ENCODE peak calls at places on chromosomes 2 and 18, in nine cellular contexts. One of them, this sample, is unnamed.

GRCh38 chr2:10242451-10242850 is 60.3 kb upstream of the HPCAL1 start:
- DNase-seq in psoas muscle: no peak
- DNase-seq in Jurkat, Clone E6-1: no peak
- DNase-seq in heart left ventricle: no peak
- DNase-seq in astrocyte of the cerebellum: no peak
- DNase-seq in small intestine: no peak
- DNase-seq in AG04450: no peak
- DNase-seq in IMR-90: no peak
- DNase-seq in HepG2: no peak
- DNase-seq in this sample: no peak

GRCh38 chr18:35688757-35689156 is 107.2 kb downstream of the GALNT1 start:
- DNase-seq in psoas muscle: no peak
- DNase-seq in Jurkat, Clone E6-1: no peak
- DNase-seq in heart left ventricle: no peak
- DNase-seq in astrocyte of the cerebellum: no peak
- DNase-seq in small intestine: no peak
- DNase-seq in AG04450: no peak
- DNase-seq in IMR-90: no peak
- DNase-seq in HepG2: no peak
- DNase-seq in this sample: no peak

GRCh38 chr2:154720642-154721041 is 22.1 kb downstream of the KCNJ3 start:
- DNase-seq in psoas muscle: no peak
- DNase-seq in Jurkat, Clone E6-1: no peak
- DNase-seq in heart left ventricle: no peak
- DNase-seq in astrocyte of the cerebellum: peak
- DNase-seq in small intestine: no peak
- DNase-seq in AG04450: no peak
- DNase-seq in IMR-90: no peak
- DNase-seq in HepG2: no peak
- DNase-seq in this sample: no peak

GRCh38 chr2:168355110-168355509 is 101.0 kb upstream of the CERS6 start:
- DNase-seq in psoas muscle: no peak
- DNase-seq in Jurkat, Clone E6-1: peak
- DNase-seq in heart left ventricle: no peak
- DNase-seq in astrocyte of the cerebellum: no peak
- DNase-seq in small intestine: no peak
- DNase-seq in AG04450: no peak
- DNase-seq in IMR-90: no peak
- DNase-seq in HepG2: no peak
- DNase-seq in this sample: no peak

GRCh38 chr2:184314829-184315228 is 283.5 kb upstream of the ZNF804A start:
- DNase-seq in psoas muscle: no peak
- DNase-seq in Jurkat, Clone E6-1: no peak
- DNase-seq in heart left ventricle: no peak
- DNase-seq in astrocyte of the cerebellum: no peak
- DNase-seq in small intestine: no peak
- DNase-seq in AG04450: no peak
- DNase-seq in IMR-90: no peak
- DNase-seq in HepG2: no peak
- DNase-seq in this sample: no peak

GRCh38 chr2:218889937-218890336 is 9.3 kb downstream of the WNT10A start:
- DNase-seq in psoas muscle: no peak
- DNase-seq in Jurkat, Clone E6-1: no peak
- DNase-seq in heart left ventricle: no peak
- DNase-seq in astrocyte of the cerebellum: no peak
- DNase-seq in small intestine: no peak
- DNase-seq in AG04450: no peak
- DNase-seq in IMR-90: no peak
- DNase-seq in HepG2: no peak
- DNase-seq in this sample: no peak

GRCh38 chr2:9778012-9778411 is 65.3 kb upstream of the TAF1B start:
- DNase-seq in psoas muscle: no peak
- DNase-seq in Jurkat, Clone E6-1: no peak
- DNase-seq in heart left ventricle: no peak
- DNase-seq in astrocyte of the cerebellum: no peak
- DNase-seq in small intestine: peak
- DNase-seq in AG04450: no peak
- DNase-seq in IMR-90: no peak
- DNase-seq in HepG2: no peak
- DNase-seq in this sample: no peak

GRCh38 chr2:173010233-173010632 is 65.4 kb upstream of the MAP3K20 start:
- DNase-seq in psoas muscle: no peak
- DNase-seq in Jurkat, Clone E6-1: no peak
- DNase-seq in heart left ventricle: no peak
- DNase-seq in astrocyte of the cerebellum: no peak
- DNase-seq in small intestine: no peak
- DNase-seq in AG04450: no peak
- DNase-seq in IMR-90: no peak
- DNase-seq in HepG2: no peak
- DNase-seq in this sample: no peak

GRCh38 chr18:79399275-79400081 is 3.7 kb downstream of the NFATC1 start:
- DNase-seq in psoas muscle: no peak
- DNase-seq in Jurkat, Clone E6-1: no peak
- DNase-seq in heart left ventricle: no peak
- DNase-seq in astrocyte of the cerebellum: no peak
- DNase-seq in small intestine: no peak
- DNase-seq in AG04450: no peak
- DNase-seq in IMR-90: no peak
- DNase-seq in HepG2: no peak
- DNase-seq in this sample: no peak

GRCh38 chr2:9474361-9475117 is at the start of gene IAH1:
- DNase-seq in psoas muscle: peak
- DNase-seq in Jurkat, Clone E6-1: no peak
- DNase-seq in heart left ventricle: peak
- DNase-seq in astrocyte of the cerebellum: no peak
- DNase-seq in small intestine: peak
- DNase-seq in AG04450: no peak
- DNase-seq in IMR-90: no peak
- DNase-seq in HepG2: no peak
- DNase-seq in this sample: peak

GRCh38 chr2:19617251-19617650 is 258.8 kb upstream of the OSR1 start:
- DNase-seq in psoas muscle: no peak
- DNase-seq in Jurkat, Clone E6-1: no peak
- DNase-seq in heart left ventricle: no peak
- DNase-seq in astrocyte of the cerebellum: no peak
- DNase-seq in small intestine: no peak
- DNase-seq in AG04450: no peak
- DNase-seq in IMR-90: no peak
- DNase-seq in HepG2: no peak
- DNase-seq in this sample: no peak

GRCh38 chr2:239596298-239596697 is 195.5 kb upstream of the HDAC4 start:
- DNase-seq in psoas muscle: no peak
- DNase-seq in Jurkat, Clone E6-1: no peak
- DNase-seq in heart left ventricle: no peak
- DNase-seq in astrocyte of the cerebellum: no peak
- DNase-seq in small intestine: no peak
- DNase-seq in AG04450: no peak
- DNase-seq in IMR-90: no peak
- DNase-seq in HepG2: no peak
- DNase-seq in this sample: no peak

GRCh38 chr18:60064271-60064670 is 164.5 kb downstream of the PMAIP1 start:
- DNase-seq in psoas muscle: no peak
- DNase-seq in Jurkat, Clone E6-1: no peak
- DNase-seq in heart left ventricle: no peak
- DNase-seq in astrocyte of the cerebellum: no peak
- DNase-seq in small intestine: no peak
- DNase-seq in AG04450: no peak
- DNase-seq in IMR-90: peak
- DNase-seq in HepG2: no peak
- DNase-seq in this sample: no peak

GRCh38 chr18:21364471-21364870 is 122.4 kb downstream of the GREB1L start:
- DNase-seq in psoas muscle: no peak
- DNase-seq in Jurkat, Clone E6-1: no peak
- DNase-seq in heart left ventricle: no peak
- DNase-seq in astrocyte of the cerebellum: no peak
- DNase-seq in small intestine: no peak
- DNase-seq in AG04450: no peak
- DNase-seq in IMR-90: no peak
- DNase-seq in HepG2: no peak
- DNase-seq in this sample: no peak

DNA sequence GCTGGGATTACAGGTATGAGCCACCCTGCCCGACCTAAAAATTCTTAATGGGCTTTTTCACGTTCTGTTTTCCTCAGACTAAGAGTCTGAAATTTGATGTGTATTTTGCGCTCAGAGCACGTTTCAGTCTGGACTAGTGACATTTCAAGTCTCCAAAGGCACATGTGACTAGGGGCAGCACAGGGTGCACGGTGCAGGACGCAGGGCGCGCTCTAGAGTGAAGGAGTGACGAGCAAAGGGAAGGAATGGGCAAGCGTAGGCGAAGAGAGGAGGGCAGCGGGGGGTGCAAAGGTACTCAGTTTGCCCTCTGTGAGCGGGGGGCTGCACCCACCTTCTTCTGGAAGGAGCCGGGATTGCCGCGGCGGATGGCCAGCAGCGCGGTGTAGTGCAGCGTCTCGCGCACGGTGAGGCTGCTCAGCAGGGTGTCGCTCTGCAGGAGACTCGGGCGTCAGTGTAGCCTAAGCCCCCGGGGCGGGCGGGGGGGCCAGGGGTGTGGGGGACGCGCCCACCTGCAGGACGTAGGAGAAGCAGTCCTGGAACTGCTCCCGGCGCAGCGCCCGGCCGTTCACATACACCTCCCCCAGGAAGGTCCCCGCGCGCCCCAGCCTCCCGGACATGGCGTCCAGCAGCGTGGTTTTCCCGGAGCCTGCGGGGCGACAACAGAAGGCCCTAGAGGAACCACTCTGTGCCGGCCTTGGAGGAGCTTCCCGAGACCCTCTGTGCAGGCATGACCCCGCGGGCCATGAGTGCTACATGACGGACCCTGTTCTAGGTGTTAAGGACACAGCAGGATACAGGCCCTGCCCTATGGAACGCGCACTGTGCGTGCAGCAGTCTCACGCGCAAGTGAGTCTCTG is 7.0 kb downstream of the ABCG5 start:
- DNase-seq in psoas muscle: no peak
- DNase-seq in Jurkat, Clone E6-1: no peak
- DNase-seq in heart left ventricle: no peak
- DNase-seq in astrocyte of the cerebellum: no peak
- DNase-seq in small intestine: peak
- DNase-seq in AG04450: no peak
- DNase-seq in IMR-90: no peak
- DNase-seq in HepG2: no peak
- DNase-seq in this sample: no peak
- H3K4me3 ChIP-seq in psoas muscle: peak
- H3K4me3 ChIP-seq in Jurkat, Clone E6-1: no peak
- H3K4me3 ChIP-seq in heart left ventricle: peak
- H3K4me3 ChIP-seq in astrocyte of the cerebellum: peak
- H3K4me3 ChIP-seq in small intestine: peak
- H3K4me3 ChIP-seq in AG04450: peak
- H3K4me3 ChIP-seq in IMR-90: no peak
- H3K4me3 ChIP-seq in HepG2: no peak
- H3K4me3 ChIP-seq in this sample: no peak

DNA sequence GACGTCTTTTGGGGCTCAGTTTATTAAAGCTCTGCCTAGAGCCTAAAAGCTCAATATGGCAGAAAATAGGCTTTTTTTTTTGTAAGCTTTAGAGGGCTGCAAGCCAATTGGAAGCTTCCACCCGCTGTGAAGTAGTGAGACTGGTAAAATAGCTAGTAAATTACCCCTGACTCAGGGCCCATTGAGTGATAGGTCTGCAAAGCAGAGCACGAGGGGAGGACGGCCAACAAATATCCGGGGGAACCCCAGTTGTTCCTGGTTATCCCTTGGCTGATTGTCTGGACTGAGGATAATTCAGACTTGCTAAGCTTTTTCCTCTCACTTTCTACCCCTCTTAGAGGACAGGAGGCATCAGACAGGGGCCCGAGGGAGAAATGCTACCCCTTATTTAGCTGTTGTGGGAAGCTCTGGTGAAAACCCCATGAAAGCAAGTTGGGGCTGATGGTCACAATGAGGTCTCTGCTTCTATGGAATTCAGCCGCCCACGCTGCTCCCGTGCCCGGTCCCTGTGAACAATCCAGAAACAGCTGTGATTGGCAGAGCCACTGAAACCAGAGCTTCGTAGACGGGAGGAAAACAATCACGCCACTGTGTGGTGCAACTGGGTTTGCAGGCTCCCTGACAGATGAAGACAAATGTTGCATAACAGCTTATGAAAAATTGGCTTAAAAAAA is 141.9 kb upstream of the LGALSL start:
- DNase-seq in psoas muscle: peak
- DNase-seq in Jurkat, Clone E6-1: no peak
- DNase-seq in heart left ventricle: peak
- DNase-seq in astrocyte of the cerebellum: peak
- DNase-seq in small intestine: peak
- DNase-seq in AG04450: peak
- DNase-seq in IMR-90: peak
- DNase-seq in HepG2: peak
- DNase-seq in this sample: peak
- H3K4me3 ChIP-seq in psoas muscle: peak
- H3K4me3 ChIP-seq in Jurkat, Clone E6-1: no peak
- H3K4me3 ChIP-seq in heart left ventricle: peak
- H3K4me3 ChIP-seq in astrocyte of the cerebellum: peak
- H3K4me3 ChIP-seq in small intestine: no peak
- H3K4me3 ChIP-seq in AG04450: no peak
- H3K4me3 ChIP-seq in IMR-90: no peak
- H3K4me3 ChIP-seq in HepG2: no peak
- H3K4me3 ChIP-seq in this sample: peak

GRCh38 chr2:240970104-240970503 is 28.3 kb upstream of the SNED1 start:
- DNase-seq in psoas muscle: no peak
- DNase-seq in Jurkat, Clone E6-1: no peak
- DNase-seq in heart left ventricle: no peak
- DNase-seq in astrocyte of the cerebellum: no peak
- DNase-seq in small intestine: no peak
- DNase-seq in AG04450: no peak
- DNase-seq in IMR-90: no peak
- DNase-seq in HepG2: no peak
- DNase-seq in this sample: no peak
- H3K4me3 ChIP-seq in psoas muscle: no peak
- H3K4me3 ChIP-seq in Jurkat, Clone E6-1: no peak
- H3K4me3 ChIP-seq in heart left ventricle: no peak
- H3K4me3 ChIP-seq in astrocyte of the cerebellum: no peak
- H3K4me3 ChIP-seq in small intestine: no peak
- H3K4me3 ChIP-seq in AG04450: no peak
- H3K4me3 ChIP-seq in IMR-90: no peak
- H3K4me3 ChIP-seq in HepG2: no peak
- H3K4me3 ChIP-seq in this sample: no peak

DNA sequence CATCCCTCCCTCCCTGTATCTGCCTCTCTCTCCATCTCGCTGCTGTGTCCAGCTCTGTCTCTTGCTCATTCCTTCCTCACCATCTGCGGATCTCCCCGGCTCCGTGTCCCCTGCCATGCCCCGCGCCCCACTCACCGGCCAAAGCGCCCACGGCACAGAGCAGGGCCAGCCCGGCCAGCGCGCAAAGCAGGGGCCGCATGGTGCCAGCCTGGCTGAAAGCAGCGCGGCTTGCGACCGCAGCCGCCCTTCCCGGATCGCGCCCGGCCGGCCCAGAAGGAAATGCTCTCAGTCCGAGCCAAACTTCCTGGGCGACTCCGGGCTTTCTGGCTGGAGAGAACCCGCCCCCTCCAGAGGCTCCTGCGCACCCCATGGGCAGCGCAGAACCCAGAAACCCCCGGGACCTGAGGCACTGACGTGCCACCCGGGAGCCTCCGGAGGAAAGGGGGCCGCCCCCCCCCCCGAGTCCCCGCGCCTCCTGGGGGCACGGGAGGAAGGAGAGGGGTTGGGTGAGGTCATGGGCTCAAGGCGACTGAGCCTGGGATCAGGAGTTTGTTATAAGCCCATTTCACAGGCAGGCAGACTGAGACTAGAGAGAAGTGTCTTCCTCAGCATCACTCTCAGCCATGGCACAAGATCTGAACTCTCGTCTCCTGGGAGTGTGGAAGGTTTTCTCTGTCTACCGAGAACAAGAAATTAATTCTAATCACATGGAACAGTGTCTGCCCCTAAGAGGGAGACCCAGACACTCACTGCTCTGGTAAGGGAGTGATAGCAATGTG is 45.2 kb upstream of the RAB6C start:
- DNase-seq in psoas muscle: no peak
- DNase-seq in Jurkat, Clone E6-1: no peak
- DNase-seq in heart left ventricle: no peak
- DNase-seq in astrocyte of the cerebellum: no peak
- DNase-seq in small intestine: no peak
- DNase-seq in AG04450: no peak
- DNase-seq in IMR-90: no peak
- DNase-seq in HepG2: no peak
- DNase-seq in this sample: peak
- H3K4me3 ChIP-seq in psoas muscle: no peak
- H3K4me3 ChIP-seq in Jurkat, Clone E6-1: no peak
- H3K4me3 ChIP-seq in heart left ventricle: peak
- H3K4me3 ChIP-seq in astrocyte of the cerebellum: no peak
- H3K4me3 ChIP-seq in small intestine: no peak
- H3K4me3 ChIP-seq in AG04450: no peak
- H3K4me3 ChIP-seq in IMR-90: no peak
- H3K4me3 ChIP-seq in HepG2: no peak
- H3K4me3 ChIP-seq in this sample: peak